ENCODE peak calls at places on chromosomes 5 and 9, in six cellular contexts. I, B, L, G, K and O are unnamed samples.

GRCh38 chr9:6852243-6852963 is 94.6 kb downstream of the KDM4C start:
- DNase-seq in I (no peak), B (no peak), L (no peak), G (no peak), K (peak), O (no peak)

GRCh38 chr5:135326296-135327240 is 72.5 kb downstream of the MACROH2A1 start:
- DNase-seq in I (no peak), B (no peak), L (no peak), G (no peak), K (no peak), O (no peak)

GRCh38 chr9:131482343-131483006 is 20.2 kb upstream of the POMT1 start:
- DNase-seq in I (no peak), B (no peak), L (no peak), G (no peak), K (no peak), O (no peak)

GRCh38 chr9:86349271-86349670 is 4.9 kb downstream of the TUT7 start:
- DNase-seq in I (no peak), B (no peak), L (no peak), G (no peak), K (peak), O (no peak)

GRCh38 chr5:142915840-142916424 is 145.8 kb downstream of the ARHGAP26 start:
- DNase-seq in I (no peak), B (no peak), L (peak), G (no peak), K (peak), O (peak)

GRCh38 chr5:41003670-41004376 is 67.3 kb downstream of the MROH2B start:
- DNase-seq in I (no peak), B (no peak), L (no peak), G (no peak), K (no peak), O (no peak)

GRCh38 chr9:116945817-116946216 is 258.7 kb downstream of the TRIM32 start:
- DNase-seq in I (no peak), B (no peak), L (no peak), G (no peak), K (no peak), O (no peak)

GRCh38 chr5:178236685-178237084 is 4.1 kb upstream of the PHYKPL start:
- DNase-seq in I (no peak), B (no peak), L (peak), G (no peak), K (no peak), O (no peak)

GRCh38 chr5:128627939-128628338 is 89.9 kb upstream of the FBN2 start:
- DNase-seq in I (no peak), B (no peak), L (no peak), G (no peak), K (no peak), O (no peak)

GRCh38 chr9:91858670-91859030 is 91.4 kb downstream of the ROR2 start:
- DNase-seq in I (no peak), B (no peak), L (no peak), G (no peak), K (no peak), O (no peak)

GRCh38 chr9:76803083-76803482 is 38.8 kb downstream of the PCA3 start:
- DNase-seq in I (no peak), B (no peak), L (no peak), G (no peak), K (no peak), O (no peak)

GRCh38 chr9:35651964-35652828 is 1.5 kb upstream of the SIT1 start:
- DNase-seq in I (no peak), B (no peak), L (no peak), G (no peak), K (peak), O (no peak)

GRCh38 chr5:140135127-140135526 is 9.4 kb downstream of the IGIP start:
- DNase-seq in I (no peak), B (peak), L (no peak), G (no peak), K (no peak), O (no peak)

GRCh38 chr5:30838936-30839511 is 354.5 kb upstream of the CDH6 start:
- DNase-seq in I (no peak), B (no peak), L (no peak), G (no peak), K (no peak), O (no peak)

GRCh38 chr9:6413365-6414263 is 615 bp downstream of the UHRF2 start:
- DNase-seq in I (peak), B (peak), L (peak), G (no peak), K (no peak), O (peak)

GRCh38 chr5:87137280-87137679 is 130.4 kb upstream of the RASA1 start:
- DNase-seq in I (no peak), B (no peak), L (no peak), G (no peak), K (no peak), O (no peak)